ENCODE peak calls at places on chromosomes 3 and 15, in ten cellular contexts. T is adrenal gland, G is NB4, Y is uterus, C is body of pancreas, O is stomach, E is breast epithelium, H is sigmoid colon, K is right lobe of liver, Z is spleen. X is an unnamed sample.

GRCh38 chr3:71102111-71103039 is 481.2 kb downstream of the FOXP1 start:
- DNase-seq in E (no peak), O (no peak), H (no peak), K (no peak), T (no peak), Y (no peak), G (no peak), C (no peak), Z (no peak), X (no peak)

GRCh38 chr3:138203938-138204337 is 16.8 kb downstream of the ARMC8 start:
- DNase-seq in T (no peak), Y (no peak), H (no peak), E (no peak), C (no peak), K (no peak), G (no peak), O (no peak), Z (no peak), X (no peak)

GRCh38 chr3:112512320-112512719 is 13.0 kb upstream of the BTLA start:
- DNase-seq in O (no peak), G (peak; percentile 6), H (no peak), Y (no peak), K (no peak), Z (no peak), E (no peak), C (no peak), T (no peak), X (no peak)

GRCh38 chr15:75198560-75199346 is 2.9 kb upstream of the C15orf39 start:
- DNase-seq in K (no peak), O (no peak), Z (no peak), T (peak; percentile 19), Y (no peak), G (peak; percentile 92), E (no peak), C (no peak), H (no peak), X (no peak)

GRCh38 chr3:21226086-21226485 is 524.9 kb downstream of the ZNF385D start:
- DNase-seq in H (no peak), Z (no peak), Y (no peak), T (no peak), G (no peak), E (no peak), K (no peak), O (no peak), C (no peak), X (no peak)

GRCh38 chr15:72907733-72908132 is 124.2 kb upstream of the ADPGK start:
- DNase-seq in Z (no peak), G (no peak), H (no peak), T (no peak), C (peak; percentile 14), O (no peak), K (peak; percentile 47), E (no peak), Y (no peak), X (no peak)

GRCh38 chr15:89665449-89666146 is 10.3 kb upstream of the KIF7 start:
- DNase-seq in H (peak; percentile 81), O (peak; percentile 57), K (no peak), Z (peak; percentile 84), E (no peak), T (peak; percentile 49), C (peak; percentile 47), G (peak; percentile 64), Y (peak; percentile 53), X (peak; percentile 91)

GRCh38 chr3:69665026-69665739 is 74.1 kb upstream of the MITF start:
- DNase-seq in Z (no peak), T (no peak), E (no peak), O (peak; percentile 31), H (no peak), Y (peak; percentile 54), K (no peak), G (no peak), C (no peak), X (no peak)

DNA sequence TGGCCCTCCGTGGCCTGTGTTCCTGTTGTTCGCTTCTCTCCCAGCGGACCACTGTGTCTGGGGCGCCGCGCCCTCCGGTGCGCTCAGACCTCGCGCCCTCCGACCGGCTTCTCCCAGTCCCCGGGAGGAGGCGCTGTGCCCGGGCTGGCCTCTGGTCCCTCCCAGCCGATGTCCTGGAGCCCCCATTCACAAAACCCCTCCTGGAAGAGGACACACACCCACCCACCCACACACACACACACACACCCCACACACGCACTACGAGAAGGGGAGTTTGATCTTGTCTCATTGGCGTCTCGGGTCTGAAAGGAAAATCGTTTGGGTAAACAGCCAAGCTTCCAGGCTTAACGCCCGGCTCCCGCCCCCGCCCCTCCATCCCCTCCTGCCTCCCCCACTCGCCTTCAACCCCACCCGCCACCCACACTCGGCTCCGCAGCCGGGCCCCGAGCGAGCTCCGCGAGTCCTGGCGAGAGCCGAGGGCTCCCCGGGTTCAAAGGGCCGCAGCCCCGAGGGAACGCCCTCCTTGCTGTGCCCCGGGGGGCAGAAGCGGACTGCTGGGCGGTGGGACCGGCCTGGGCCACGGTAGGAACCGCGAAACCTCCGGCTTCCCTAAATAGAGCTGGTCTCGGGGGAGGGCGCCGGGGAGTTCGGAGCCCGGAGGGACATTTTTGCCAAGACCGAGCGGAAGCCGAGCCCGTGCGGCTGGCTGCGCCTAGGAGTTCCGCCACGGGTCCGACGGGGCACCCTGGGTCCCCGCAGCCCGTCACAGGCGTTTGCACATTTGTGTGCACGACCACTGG is 23.6 kb downstream of the NR2F2 start:
- DNase-seq in O (peak; percentile 68), T (peak; percentile 46), Y (peak; percentile 85), G (peak; percentile 94), C (no peak), Z (peak; percentile 79), H (no peak), E (peak; percentile 52), K (peak; percentile 67), X (peak; percentile 89)
- TF ChIP-seq POLR2A in O (no peak), T (no peak), Y (peak; percentile 34), G (no peak), C (no peak), Z (no peak), H (no peak), E (no peak), K (no peak), X (no peak)

DNA sequence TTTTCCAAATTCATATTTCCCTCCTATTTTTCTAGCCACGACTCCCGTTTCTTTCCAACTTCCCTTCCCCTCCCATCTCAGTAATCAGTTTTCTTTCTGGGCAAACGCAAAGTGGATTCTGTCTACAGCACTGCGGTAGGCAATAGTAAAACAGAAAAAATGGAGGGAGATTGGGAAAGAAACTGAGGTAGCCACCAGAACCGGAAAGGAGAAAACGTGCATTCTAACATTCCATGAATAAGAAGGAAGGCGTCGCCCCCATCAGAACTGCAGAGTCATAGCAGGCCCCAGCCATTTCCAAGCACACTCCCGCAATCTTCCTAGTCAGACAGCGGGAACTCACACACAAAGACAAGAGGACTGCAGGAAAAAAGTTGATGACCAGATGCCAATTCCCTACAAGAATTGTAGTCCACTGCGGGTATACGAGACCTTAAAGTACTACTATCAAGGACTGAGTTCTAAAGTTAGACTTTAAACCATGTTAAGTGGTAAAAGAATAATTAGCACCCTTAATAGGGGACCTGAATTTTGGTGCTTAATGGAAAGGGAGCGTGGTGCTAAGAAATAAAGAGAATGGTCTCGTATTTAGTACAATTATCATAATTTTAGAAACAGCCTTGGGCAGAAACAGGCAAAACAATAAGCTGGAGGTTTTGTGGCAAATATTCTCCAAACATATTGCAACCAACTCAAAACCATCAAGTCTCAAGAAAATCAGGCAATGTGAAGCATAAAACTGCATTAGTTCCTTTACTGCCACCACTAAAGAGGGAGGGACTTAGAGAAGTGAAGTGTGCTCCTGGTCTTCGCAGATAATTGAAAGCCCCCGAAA is 1.4 kb downstream of the PFN2 start:
- DNase-seq in C (peak; percentile 34), K (no peak), H (peak; percentile 74), E (no peak), O (no peak), G (no peak), T (peak; percentile 31), Y (peak; percentile 49), Z (no peak), X (peak; percentile 86)
- TF ChIP-seq CTCF in C (no peak), K (no peak), H (no peak), E (no peak), O (no peak), G (no peak), T (no peak), Y (no peak), Z (no peak), X (no peak)

DNA sequence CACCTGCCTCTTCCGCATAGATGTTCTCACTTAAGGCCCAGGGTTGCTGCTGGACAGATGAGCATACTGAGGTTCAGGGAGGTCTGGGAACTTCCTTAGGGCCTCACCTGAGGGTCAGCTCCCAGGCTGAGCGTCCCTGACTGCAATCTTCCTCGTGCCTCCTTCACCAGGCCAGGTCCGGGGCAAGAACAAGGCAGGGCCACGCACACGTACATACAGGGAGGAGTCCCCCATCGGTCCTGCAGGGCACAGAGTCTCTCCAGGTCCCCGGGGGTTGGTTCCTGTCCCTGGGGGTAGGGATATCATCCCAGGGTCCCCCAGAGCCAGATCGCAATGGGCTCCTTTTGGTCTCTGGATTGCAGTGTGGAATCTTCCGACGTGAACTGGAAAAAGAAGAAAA is 130.1 kb downstream of the LRRK1 start:
- DNase-seq in G (no peak), T (no peak), Z (peak; percentile 45), H (peak; percentile 53), C (peak; percentile 5), K (peak; percentile 36), O (peak; percentile 7), Y (peak; percentile 15), E (no peak), X (peak; percentile 36)
- H3K4me3 ChIP-seq in G (no peak overlapping the region), T (no peak overlapping the region), Z (no peak overlapping the region), H (no peak overlapping the region), C (no peak overlapping the region), K (no peak overlapping the region), O (no peak overlapping the region), Y (no peak overlapping the region), E (no peak overlapping the region), X (no peak overlapping the region)

GRCh38 chr15:68054658-68055223 is 626 bp downstream of the PIAS1 start:
- DNase-seq in K (peak; percentile 73), G (peak; percentile 80), H (peak; percentile 81), Z (peak; percentile 92), O (peak; percentile 49), C (peak; percentile 50), E (peak; percentile 59), T (peak; percentile 59), Y (peak; percentile 51), X (peak; percentile 48)

GRCh38 chr15:68056097-68056865 is 2.2 kb downstream of the PIAS1 start:
- DNase-seq in Z (no peak), G (no peak), Y (no peak), O (no peak), H (no peak), C (no peak), T (no peak), K (no peak), E (no peak), X (no peak)

GRCh38 chr15:68053701-68053996 is 466 bp upstream of the PIAS1 start:
- DNase-seq in H (no peak), G (no peak), Z (no peak), E (no peak), C (no peak), O (no peak), K (no peak), T (no peak), Y (no peak), X (no peak)

GRCh38 chr15:68053997-68054657 is at the start of gene PIAS1:
- DNase-seq in Z (peak; percentile 99), Y (peak; percentile 91), K (peak; percentile 97), C (peak; percentile 95), H (peak; percentile 97), E (peak; percentile 93), O (peak; percentile 95), G (peak; percentile 93), T (peak; percentile 95), X (peak; percentile 90)

DNA sequence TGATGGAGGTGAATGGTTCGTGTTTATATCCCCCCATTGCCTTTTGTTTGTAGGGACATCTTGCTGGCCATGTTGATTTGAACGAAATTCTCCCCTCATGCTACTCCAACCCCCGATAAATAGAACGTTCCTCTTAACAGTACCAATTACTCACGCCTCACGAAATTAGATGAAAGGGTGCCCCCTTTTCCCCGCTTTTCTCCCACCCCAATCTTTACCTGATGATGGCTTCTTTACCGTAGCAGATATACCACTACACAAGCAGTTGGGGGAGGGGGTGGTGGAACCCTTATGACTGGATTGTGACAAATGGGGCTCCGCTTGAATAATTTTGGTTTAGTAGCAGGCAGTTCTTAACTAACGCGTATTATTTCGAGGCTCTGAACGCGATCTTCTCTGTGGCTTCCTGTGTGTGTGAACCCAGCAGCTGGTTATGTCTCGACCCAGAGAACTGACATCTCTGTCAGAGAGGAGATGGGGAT is 1.1 kb downstream of the PIAS1 start:
- DNase-seq in Y (no peak), T (no peak), K (no peak), E (no peak), G (peak; percentile 60), Z (no peak), H (no peak), O (no peak), C (peak; percentile 26), X (peak; percentile 31)
- TF ChIP-seq POLR2A in Y (no peak), T (peak; percentile 17), K (no peak), E (no peak), G (no peak), Z (no peak), H (no peak), O (no peak), C (no peak), X (no peak)